ENCODE peak calls at places on chromosomes 3 and 15, in six cellular contexts. P, N, W, B, C and K are unnamed samples. For H3K4me1 and H3K36me3, the result is how much of the 10 kb centered on the place peaks cover.

GRCh38 chr15:47288794-47289193 is 428.5 kb upstream of the SEMA6D start:
- DNase-seq in W (no peak), B (no peak), P (no peak), C (no peak), N (no peak), K (no peak)

GRCh38 chr3:55567615-55568014 is 80.5 kb upstream of the WNT5A start:
- DNase-seq in N (no peak), B (no peak), C (no peak), W (no peak), P (no peak), K (no peak)

GRCh38 chr3:41267975-41268640 is 68.8 kb downstream of the CTNNB1 start:
- DNase-seq in P (peak), C (no peak), W (no peak), N (no peak), B (peak), K (no peak)

GRCh38 chr3:158809642-158810041 is 7.8 kb downstream of the MFSD1 start:
- DNase-seq in P (no peak), C (no peak), B (no peak), N (no peak), W (no peak), K (no peak)

GRCh38 chr15:93088200-93088980 is 621 bp downstream of the RGMA start:
- DNase-seq in W (peak), C (no peak), B (peak), N (peak), P (no peak), K (no peak)

GRCh38 chr3:160169139-160169830 is 55.9 kb upstream of the C3orf80 start:
- DNase-seq in C (no peak), B (peak), N (no peak), P (no peak), W (no peak), K (no peak)

GRCh38 chr3:12891985-12892839 is 50.8 kb upstream of the RPL32 start:
- DNase-seq in C (peak), N (peak), W (peak), P (peak), B (peak), K (no peak)

GRCh38 chr3:185711255-185711870 is 113.5 kb downstream of the IGF2BP2 start:
- DNase-seq in W (no peak), C (no peak), P (no peak), B (no peak), N (no peak), K (no peak)

GRCh38 chr3:194080473-194080872 is 55.5 kb upstream of the HES1 start:
- DNase-seq in B (no peak), W (no peak), C (no peak), N (no peak), P (no peak), K (no peak)

GRCh38 chr3:129525341-129525968 is 3.0 kb upstream of the RHO start:
- DNase-seq in W (no peak), C (no peak), P (no peak), B (peak), N (no peak), K (no peak)

GRCh38 chr3:73740041-73740440 is 115.3 kb upstream of the PDZRN3 start:
- DNase-seq in B (peak), N (no peak), W (no peak), P (no peak), C (no peak), K (no peak)

GRCh38 chr3:160941885-160942494 is 163.2 kb downstream of the B3GALNT1 start:
- DNase-seq in W (peak), C (peak), P (peak), N (peak), B (peak), K (peak)

GRCh38 chr3:196661400-196661799 is 21.9 kb downstream of the NRROS start:
- DNase-seq in B (no peak), P (no peak), C (no peak), W (no peak), N (peak), K (no peak)

GRCh38 chr3:148861277-148861869 is 3.7 kb upstream of the CPA3 start:
- DNase-seq in C (no peak), N (no peak), B (peak), P (peak), W (no peak), K (no peak)

GRCh38 chr3:197686899-197687298 is 49.8 kb downstream of the RUBCN start:
- DNase-seq in C (no peak), W (no peak), P (no peak), B (no peak), N (no peak), K (no peak)

GRCh38 chr3:197683191-197683590 is 53.5 kb downstream of the RUBCN start:
- DNase-seq in C (no peak), P (no peak), B (no peak), W (no peak), N (no peak), K (no peak)

GRCh38 chr3:197682713-197683112 is 54.0 kb downstream of the RUBCN start:
- DNase-seq in B (no peak), N (no peak), P (no peak), C (no peak), W (no peak), K (no peak)

GRCh38 chr3:197675568-197675860 is 61.2 kb downstream of the RUBCN start:
- DNase-seq in C (no peak), P (no peak), N (no peak), W (no peak), B (no peak), K (no peak)

DNA sequence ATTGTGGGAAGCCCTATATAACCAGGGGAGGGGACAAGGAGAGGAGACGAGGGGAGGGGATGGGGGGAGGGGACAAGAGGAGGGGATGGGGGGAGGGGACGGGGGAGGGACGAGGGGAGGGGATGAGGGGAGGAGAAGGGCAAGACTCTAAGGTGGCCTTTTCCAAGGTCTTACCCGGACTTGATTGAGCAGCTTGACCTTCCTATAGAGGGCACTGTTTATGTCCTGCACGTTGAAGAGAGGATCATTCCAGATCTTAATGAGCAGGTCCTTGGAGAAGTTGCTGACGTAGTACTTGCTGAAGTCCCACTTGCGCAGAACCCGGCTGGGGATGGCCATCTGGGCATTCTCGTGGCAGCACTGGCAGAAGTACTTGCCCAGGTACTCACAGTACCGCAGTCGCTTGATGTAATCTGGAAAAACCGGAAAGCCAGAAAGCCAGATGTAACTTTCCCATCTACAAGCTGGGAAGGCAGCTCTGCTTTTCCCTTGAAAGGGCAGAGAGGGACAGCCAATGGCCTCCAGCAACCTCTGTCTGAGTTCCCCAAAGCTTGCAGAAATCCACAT is 55.7 kb downstream of the RUBCN start:
- DNase-seq in C (no peak), N (no peak), B (no peak), P (no peak), W (no peak), K (no peak)
- H3K4me1 ChIP-seq in C (under half), N (under half), B (under half), P (under half), W (under half), K (under half)

GRCh38 chr15:90483012-90483307 is 46.8 kb upstream of the CRTC3 start:
- DNase-seq in C (no peak), P (no peak), W (no peak), N (no peak), B (no peak), K (no peak)

GRCh38 chr15:90479656-90480055 is 50.1 kb upstream of the CRTC3 start:
- DNase-seq in P (peak), B (no peak), N (no peak), W (peak), C (peak), K (no peak)

GRCh38 chr15:90481023-90481422 is 48.7 kb upstream of the CRTC3 start:
- DNase-seq in B (no peak), W (no peak), C (no peak), P (no peak), N (no peak), K (no peak)

GRCh38 chr15:90483640-90484039 is 46.1 kb upstream of the CRTC3 start:
- DNase-seq in B (no peak), P (no peak), N (no peak), W (no peak), C (no peak), K (no peak)

DNA sequence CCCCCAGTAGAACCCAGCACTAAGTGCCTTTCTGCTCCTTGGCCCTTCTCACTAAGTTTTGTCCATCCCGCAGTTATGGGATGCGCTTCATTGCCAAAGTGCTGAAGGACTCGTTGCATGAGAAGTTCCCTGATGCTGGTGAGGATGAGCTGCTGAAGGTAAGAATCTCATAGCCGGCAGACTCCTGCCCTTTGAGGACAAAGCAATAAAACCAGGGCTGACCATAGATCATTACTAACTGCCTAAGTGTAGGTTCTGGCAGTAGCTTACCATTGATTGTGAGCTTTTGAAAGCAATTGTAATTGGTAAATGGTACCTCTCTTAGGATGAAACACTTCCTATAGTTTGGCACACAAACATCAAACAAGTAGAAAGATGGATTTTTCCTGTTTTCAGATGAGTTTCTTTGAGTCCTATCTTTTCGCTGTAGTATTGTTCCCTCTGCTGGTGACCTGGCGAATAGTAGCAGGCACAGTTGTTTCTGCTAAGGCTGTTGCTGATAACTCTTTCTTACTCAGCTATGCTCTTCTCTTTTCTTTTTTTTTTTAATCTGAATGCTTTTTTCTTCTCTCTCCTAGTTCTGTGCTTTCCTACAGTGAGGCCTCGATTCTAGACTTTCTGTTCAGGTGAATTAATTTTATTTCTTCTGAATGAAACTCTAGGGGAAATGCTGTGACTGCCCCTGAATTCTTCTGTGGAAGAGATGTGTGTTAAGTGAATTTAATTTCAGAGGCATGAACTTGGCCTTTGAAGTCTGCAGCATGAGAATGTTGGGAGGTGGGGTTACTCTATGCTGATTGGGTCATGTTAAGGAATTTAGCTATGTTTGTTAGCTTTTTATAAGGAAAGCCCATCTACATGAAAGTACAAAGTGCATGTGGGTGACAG is 47.4 kb upstream of the CRTC3 start:
- DNase-seq in B (peak), N (peak), W (peak), C (peak), P (peak), K (no peak)
- H3K36me3 ChIP-seq in B (half or more), N (under half), W (half or more), C (under half), P (under half), K (half or more)

GRCh38 chr3:169968224-169968623 is 1.6 kb downstream of the SEC62 start:
- DNase-seq in P (no peak), W (no peak), B (no peak), N (no peak), C (no peak), K (no peak)

GRCh38 chr3:169966951-169967915 is 626 bp downstream of the SEC62 start:
- DNase-seq in W (peak), B (peak), P (no peak), C (peak), N (peak), K (no peak)

GRCh38 chr3:169971522-169971921 is 4.9 kb downstream of the SEC62 start:
- DNase-seq in C (no peak), W (no peak), B (no peak), N (no peak), P (no peak), K (no peak)

GRCh38 chr3:169966086-169966950 is at the start of gene SEC62:
- DNase-seq in C (peak), N (peak), B (peak), W (peak), P (peak), K (peak)

DNA sequence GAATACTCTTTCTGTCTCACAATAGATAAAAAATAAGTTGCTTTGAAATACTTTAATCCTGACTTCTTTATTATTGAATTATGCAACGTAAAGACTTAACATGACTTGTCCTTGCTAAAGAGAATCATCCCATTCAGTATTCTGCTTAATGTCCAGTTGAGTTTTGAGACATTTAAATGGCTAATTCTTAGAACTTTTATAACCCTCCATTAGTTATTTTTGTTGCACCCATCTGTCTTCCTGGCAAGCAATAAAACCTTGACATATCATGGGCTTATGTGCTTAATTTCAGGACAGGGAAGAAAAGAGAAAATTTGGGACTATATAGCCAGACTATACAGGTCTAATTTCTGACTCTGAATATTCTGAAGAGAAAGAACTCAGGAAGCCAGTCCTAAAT is 3.1 kb downstream of the SEC62 start:
- DNase-seq in B (no peak), W (no peak), P (no peak), C (no peak), N (no peak), K (no peak)
- H3K4me1 ChIP-seq in B (under half), W (under half), P (under half), C (half or more), N (under half), K (under half)

GRCh38 chr3:134205426-134205825 is 45.2 kb downstream of the RYK start:
- DNase-seq in B (no peak), W (no peak), C (no peak), N (no peak), P (no peak), K (no peak)
- H3K36me3 ChIP-seq in B (under half), W (under half), C (under half), N (under half), P (under half), K (under half)

GRCh38 chr15:89097313-89097712 is 9.1 kb downstream of the ABHD2 start:
- DNase-seq in W (no peak), C (no peak), P (no peak), B (no peak), N (no peak), K (no peak)

GRCh38 chr15:89096664-89097063 is 8.4 kb downstream of the ABHD2 start:
- DNase-seq in N (no peak), B (peak), C (no peak), P (no peak), W (no peak), K (no peak)

GRCh38 chr15:89095556-89095955 is 7.3 kb downstream of the ABHD2 start:
- DNase-seq in C (no peak), B (no peak), W (no peak), P (no peak), N (no peak), K (no peak)

GRCh38 chr15:89093509-89093908 is 5.3 kb downstream of the ABHD2 start:
- DNase-seq in B (no peak), P (no peak), W (no peak), C (no peak), N (no peak), K (no peak)

DNA sequence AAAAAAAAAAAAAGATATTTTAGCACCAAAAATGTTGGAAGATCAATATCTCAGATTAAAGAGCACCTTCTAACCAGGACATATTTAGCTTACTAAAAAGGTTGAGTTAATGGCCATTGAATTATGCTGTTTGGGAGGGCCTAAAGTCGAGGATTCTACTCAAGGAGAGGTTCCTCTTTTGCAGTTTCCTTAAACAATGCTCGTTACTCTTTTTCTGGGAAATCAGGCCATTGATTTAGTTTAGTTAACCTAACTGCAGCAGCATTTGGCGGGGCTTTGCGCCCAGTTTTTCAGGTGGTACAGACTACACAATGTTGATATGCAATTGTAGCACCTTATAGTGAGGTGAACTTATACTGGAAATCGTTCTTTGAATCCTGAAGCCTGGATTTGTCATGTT is 6.8 kb downstream of the ABHD2 start:
- DNase-seq in W (no peak), B (no peak), N (no peak), P (no peak), C (no peak), K (no peak)
- H3K4me1 ChIP-seq in W (under half), B (under half), N (under half), P (under half), C (half or more), K (half or more)

GRCh38 chr3:141519587-141519986 is 32.8 kb downstream of the RASA2 start:
- DNase-seq in P (no peak), W (no peak), C (no peak), N (no peak), B (no peak), K (no peak)

GRCh38 chr3:141514382-141514781 is 27.6 kb downstream of the RASA2 start:
- DNase-seq in B (no peak), W (no peak), C (no peak), P (no peak), N (no peak), K (no peak)
- H3K36me3 ChIP-seq in B (under half), W (under half), C (under half), P (under half), N (under half), K (under half)

GRCh38 chr15:28937271-28937670 is 51.5 kb downstream of the APBA2 start:
- DNase-seq in N (no peak), P (no peak), W (no peak), C (no peak), B (no peak), K (no peak)
- H3K4me1 ChIP-seq in N (under half), P (under half), W (under half), C (under half), B (under half), K (under half)